ENCODE peak calls at places on chromosomes 6 and 20, in six cellular contexts. One of them, this sample, is unnamed.

GRCh38 chr20:40956503-40956902 is 72.1 kb upstream of the TOP1 start:
- DNase-seq in brain microvascular endothelial cell: no peak
- DNase-seq in Calu3: no peak
- DNase-seq in CD8-positive, alpha-beta T cell: no peak
- DNase-seq in fibroblast of mammary gland: no peak
- DNase-seq in suprapubic skin: no peak
- DNase-seq in this sample: no peak

GRCh38 chr6:158042245-158042798 is 60.7 kb downstream of the SYNJ2 start:
- DNase-seq in brain microvascular endothelial cell: peak; percentile 93
- DNase-seq in Calu3: peak; percentile 52
- DNase-seq in CD8-positive, alpha-beta T cell: no peak
- DNase-seq in fibroblast of mammary gland: peak; percentile 89
- DNase-seq in suprapubic skin: peak; percentile 77
- DNase-seq in this sample: peak; percentile 82

GRCh38 chr6:88804701-88805100 is 158.7 kb downstream of the RNGTT start:
- DNase-seq in brain microvascular endothelial cell: no peak
- DNase-seq in Calu3: no peak
- DNase-seq in CD8-positive, alpha-beta T cell: no peak
- DNase-seq in fibroblast of mammary gland: peak; percentile 9
- DNase-seq in suprapubic skin: no peak
- DNase-seq in this sample: no peak

GRCh38 chr20:5195655-5196054 is 68.8 kb downstream of the CDS2 start:
- DNase-seq in brain microvascular endothelial cell: peak; percentile 38
- DNase-seq in Calu3: no peak
- DNase-seq in CD8-positive, alpha-beta T cell: no peak
- DNase-seq in fibroblast of mammary gland: peak; percentile 67
- DNase-seq in suprapubic skin: no peak
- DNase-seq in this sample: peak; percentile 57

GRCh38 chr20:40797425-40797824 is 108.4 kb upstream of the MAFB start:
- DNase-seq in brain microvascular endothelial cell: no peak
- DNase-seq in Calu3: peak; percentile 33
- DNase-seq in CD8-positive, alpha-beta T cell: no peak
- DNase-seq in fibroblast of mammary gland: peak; percentile 22
- DNase-seq in suprapubic skin: no peak
- DNase-seq in this sample: peak; percentile 19

GRCh38 chr6:45609141-45609638 is 231.5 kb upstream of the SUPT3H start:
- DNase-seq in brain microvascular endothelial cell: peak; percentile 92
- DNase-seq in Calu3: no peak
- DNase-seq in CD8-positive, alpha-beta T cell: no peak
- DNase-seq in fibroblast of mammary gland: peak; percentile 100
- DNase-seq in suprapubic skin: peak; percentile 71
- DNase-seq in this sample: no peak

GRCh38 chr6:16130932-16131387 is 2.1 kb downstream of the MYLIP start:
- DNase-seq in brain microvascular endothelial cell: peak; percentile 75
- DNase-seq in Calu3: peak; percentile 22
- DNase-seq in CD8-positive, alpha-beta T cell: peak; percentile 29
- DNase-seq in fibroblast of mammary gland: peak; percentile 77
- DNase-seq in suprapubic skin: no peak
- DNase-seq in this sample: peak; percentile 55

GRCh38 chr6:44000164-44000842 is 126.9 kb downstream of the MRPL14 start:
- DNase-seq in brain microvascular endothelial cell: no peak
- DNase-seq in Calu3: peak; percentile 97
- DNase-seq in CD8-positive, alpha-beta T cell: no peak
- DNase-seq in fibroblast of mammary gland: no peak
- DNase-seq in suprapubic skin: peak; percentile 59
- DNase-seq in this sample: peak; percentile 18

GRCh38 chr6:148265058-148265457 is 77.6 kb upstream of the SASH1 start:
- DNase-seq in brain microvascular endothelial cell: no peak
- DNase-seq in Calu3: peak; percentile 9
- DNase-seq in CD8-positive, alpha-beta T cell: no peak
- DNase-seq in fibroblast of mammary gland: no peak
- DNase-seq in suprapubic skin: no peak
- DNase-seq in this sample: peak; percentile 58
- TF ChIP-seq CTCF in brain microvascular endothelial cell: no peak
- TF ChIP-seq CTCF in Calu3: no peak
- TF ChIP-seq CTCF in CD8-positive, alpha-beta T cell: no peak
- TF ChIP-seq CTCF in fibroblast of mammary gland: no peak
- TF ChIP-seq CTCF in suprapubic skin: no peak
- TF ChIP-seq CTCF in this sample: no peak

GRCh38 chr6:14089224-14089623 is 28.3 kb upstream of the CD83 start:
- DNase-seq in brain microvascular endothelial cell: no peak
- DNase-seq in Calu3: no peak
- DNase-seq in CD8-positive, alpha-beta T cell: no peak
- DNase-seq in fibroblast of mammary gland: no peak
- DNase-seq in suprapubic skin: no peak
- DNase-seq in this sample: no peak
- TF ChIP-seq CTCF in brain microvascular endothelial cell: no peak
- TF ChIP-seq CTCF in Calu3: no peak
- TF ChIP-seq CTCF in CD8-positive, alpha-beta T cell: no peak
- TF ChIP-seq CTCF in fibroblast of mammary gland: no peak
- TF ChIP-seq CTCF in suprapubic skin: no peak
- TF ChIP-seq CTCF in this sample: no peak

GRCh38 chr6:31396422-31397152 is 6.8 kb upstream of the MICA start:
- DNase-seq in brain microvascular endothelial cell: peak; percentile 79
- DNase-seq in Calu3: peak; percentile 98
- DNase-seq in CD8-positive, alpha-beta T cell: peak; percentile 85
- DNase-seq in fibroblast of mammary gland: peak; percentile 79
- DNase-seq in suprapubic skin: peak; percentile 88
- DNase-seq in this sample: peak; percentile 76
- TF ChIP-seq CTCF in brain microvascular endothelial cell: peak; percentile 90
- TF ChIP-seq CTCF in Calu3: peak; percentile 93
- TF ChIP-seq CTCF in CD8-positive, alpha-beta T cell: peak; percentile 64
- TF ChIP-seq CTCF in fibroblast of mammary gland: peak; percentile 83
- TF ChIP-seq CTCF in suprapubic skin: peak; percentile 94
- TF ChIP-seq CTCF in this sample: peak; percentile 91

GRCh38 chr20:19789446-19789845 is 31.4 kb downstream of the RIN2 start:
- DNase-seq in brain microvascular endothelial cell: no peak
- DNase-seq in Calu3: no peak
- DNase-seq in CD8-positive, alpha-beta T cell: no peak
- DNase-seq in fibroblast of mammary gland: no peak
- DNase-seq in suprapubic skin: no peak
- DNase-seq in this sample: no peak

GRCh38 chr20:19787366-19787765 is 29.3 kb downstream of the RIN2 start:
- DNase-seq in brain microvascular endothelial cell: no peak
- DNase-seq in Calu3: no peak
- DNase-seq in CD8-positive, alpha-beta T cell: no peak
- DNase-seq in fibroblast of mammary gland: no peak
- DNase-seq in suprapubic skin: no peak
- DNase-seq in this sample: no peak

GRCh38 chr20:19791887-19792286 is 33.8 kb downstream of the RIN2 start:
- DNase-seq in brain microvascular endothelial cell: no peak
- DNase-seq in Calu3: no peak
- DNase-seq in CD8-positive, alpha-beta T cell: no peak
- DNase-seq in fibroblast of mammary gland: no peak
- DNase-seq in suprapubic skin: no peak
- DNase-seq in this sample: no peak

GRCh38 chr20:19786311-19786710 is 28.3 kb downstream of the RIN2 start:
- DNase-seq in brain microvascular endothelial cell: peak; percentile 83
- DNase-seq in Calu3: no peak
- DNase-seq in CD8-positive, alpha-beta T cell: no peak
- DNase-seq in fibroblast of mammary gland: peak; percentile 93
- DNase-seq in suprapubic skin: peak; percentile 82
- DNase-seq in this sample: peak; percentile 82

DNA sequence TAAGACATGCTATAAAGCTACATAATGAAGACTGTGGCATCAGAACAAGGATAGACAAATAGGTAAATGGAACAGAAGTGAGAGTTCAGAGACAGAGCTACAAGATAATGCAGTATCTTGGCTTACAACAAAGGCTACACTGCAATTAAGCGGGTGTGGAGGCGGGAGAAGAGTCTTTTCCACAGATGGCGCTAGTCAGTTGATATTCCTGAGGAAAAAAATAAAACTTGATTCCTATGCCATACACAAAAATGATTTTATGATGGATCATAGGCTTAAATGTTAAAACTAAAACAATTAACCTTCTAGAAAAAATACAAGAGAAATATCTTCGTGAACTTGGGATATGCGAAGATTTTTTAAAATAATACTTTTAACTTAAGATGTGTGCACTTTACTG is 31.0 kb downstream of the RIN2 start:
- DNase-seq in brain microvascular endothelial cell: no peak
- DNase-seq in Calu3: no peak
- DNase-seq in CD8-positive, alpha-beta T cell: no peak
- DNase-seq in fibroblast of mammary gland: no peak
- DNase-seq in suprapubic skin: no peak
- DNase-seq in this sample: no peak
- TF ChIP-seq CTCF in brain microvascular endothelial cell: no peak
- TF ChIP-seq CTCF in Calu3: no peak
- TF ChIP-seq CTCF in CD8-positive, alpha-beta T cell: no peak
- TF ChIP-seq CTCF in fibroblast of mammary gland: no peak
- TF ChIP-seq CTCF in suprapubic skin: no peak
- TF ChIP-seq CTCF in this sample: no peak

DNA sequence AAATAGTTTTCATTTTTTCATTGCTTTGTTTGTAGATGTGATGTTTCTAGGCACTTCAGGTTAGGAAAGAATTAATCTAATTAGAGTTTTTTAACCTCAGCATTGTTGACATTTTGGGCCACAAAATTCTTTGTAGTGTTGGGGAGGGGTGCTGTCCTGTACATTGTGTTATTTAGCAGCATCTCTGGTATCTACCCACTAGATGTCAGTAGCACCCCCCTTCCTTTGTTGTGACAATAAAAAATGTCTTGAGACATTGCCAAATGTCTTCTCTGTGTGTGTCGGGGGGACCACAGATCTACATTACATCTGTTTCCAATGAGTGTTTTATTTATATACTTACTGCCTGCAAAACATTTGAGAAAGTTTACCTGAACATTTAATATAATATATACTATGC is 45.6 kb downstream of the EYA4 start:
- DNase-seq in brain microvascular endothelial cell: peak; percentile 43
- DNase-seq in Calu3: peak; percentile 39
- DNase-seq in CD8-positive, alpha-beta T cell: no peak
- DNase-seq in fibroblast of mammary gland: peak; percentile 28
- DNase-seq in suprapubic skin: no peak
- DNase-seq in this sample: peak; percentile 11
- TF ChIP-seq CTCF in brain microvascular endothelial cell: peak; percentile 65
- TF ChIP-seq CTCF in Calu3: peak; percentile 47
- TF ChIP-seq CTCF in CD8-positive, alpha-beta T cell: no peak
- TF ChIP-seq CTCF in fibroblast of mammary gland: peak; percentile 57
- TF ChIP-seq CTCF in suprapubic skin: no peak
- TF ChIP-seq CTCF in this sample: peak; percentile 52

GRCh38 chr6:160679402-160679769 is 15.3 kb upstream of the LPA start:
- DNase-seq in brain microvascular endothelial cell: no peak
- DNase-seq in Calu3: no peak
- DNase-seq in CD8-positive, alpha-beta T cell: no peak
- DNase-seq in fibroblast of mammary gland: no peak
- DNase-seq in suprapubic skin: no peak
- DNase-seq in this sample: peak; percentile 31
- TF ChIP-seq CTCF in brain microvascular endothelial cell: peak; percentile 8
- TF ChIP-seq CTCF in Calu3: no peak
- TF ChIP-seq CTCF in CD8-positive, alpha-beta T cell: no peak
- TF ChIP-seq CTCF in fibroblast of mammary gland: no peak
- TF ChIP-seq CTCF in suprapubic skin: no peak
- TF ChIP-seq CTCF in this sample: peak; percentile 53

DNA sequence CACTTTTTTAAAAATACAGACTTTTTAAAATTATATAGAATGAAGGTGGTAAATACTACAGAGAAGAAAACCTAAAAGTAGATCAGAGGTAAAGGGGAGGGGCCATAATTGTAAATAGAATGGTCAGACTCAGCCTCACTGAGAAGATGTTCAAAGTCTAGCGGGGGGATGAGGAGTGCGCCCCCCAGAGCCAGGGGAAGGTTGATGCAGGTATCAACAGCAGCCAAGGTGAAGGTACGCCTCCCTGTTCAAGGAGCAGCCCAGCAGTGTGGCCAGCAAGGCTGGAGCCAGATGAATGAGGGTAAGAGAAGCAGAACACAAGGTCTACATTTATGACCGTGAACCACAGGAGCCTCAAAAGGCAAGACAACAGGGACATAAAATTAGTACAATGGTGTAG is 204.1 kb downstream of the PTPRT start:
- DNase-seq in brain microvascular endothelial cell: no peak
- DNase-seq in Calu3: no peak
- DNase-seq in CD8-positive, alpha-beta T cell: no peak
- DNase-seq in fibroblast of mammary gland: no peak
- DNase-seq in suprapubic skin: no peak
- DNase-seq in this sample: no peak
- TF ChIP-seq CTCF in brain microvascular endothelial cell: no peak
- TF ChIP-seq CTCF in Calu3: no peak
- TF ChIP-seq CTCF in CD8-positive, alpha-beta T cell: no peak
- TF ChIP-seq CTCF in fibroblast of mammary gland: no peak
- TF ChIP-seq CTCF in suprapubic skin: no peak
- TF ChIP-seq CTCF in this sample: no peak